ENCODE peak calls at places on chromosomes 16 and 17, in nine cellular contexts. One of them, this sample, is unnamed.

GRCh38 chr16:69187387-69187890 is 475 bp downstream of the SNTB2 start:
- DNase-seq in MM.1S: peak
- DNase-seq in fibroblast of lung: no peak
- DNase-seq in left ventricle myocardium inferior: peak
- DNase-seq in esophagus muscularis mucosa: no peak
- DNase-seq in Panc1: no peak
- DNase-seq in adrenal gland: peak
- DNase-seq in left lung: peak
- DNase-seq in tibial artery: peak
- DNase-seq in this sample: no peak

GRCh38 chr17:36599546-36600250 is 1.7 kb upstream of the MRM1 start:
- DNase-seq in adrenal gland: no peak
- DNase-seq in MM.1S: no peak
- DNase-seq in left lung: no peak
- DNase-seq in esophagus muscularis mucosa: peak
- DNase-seq in left ventricle myocardium inferior: no peak
- DNase-seq in fibroblast of lung: no peak
- DNase-seq in tibial artery: no peak
- DNase-seq in Panc1: no peak
- DNase-seq in this sample: no peak

GRCh38 chr17:45335721-45336120 is 18.9 kb upstream of the MAP3K14 start:
- DNase-seq in tibial artery: no peak
- DNase-seq in MM.1S: no peak
- DNase-seq in fibroblast of lung: no peak
- DNase-seq in left lung: no peak
- DNase-seq in Panc1: no peak
- DNase-seq in esophagus muscularis mucosa: no peak
- DNase-seq in left ventricle myocardium inferior: no peak
- DNase-seq in adrenal gland: no peak
- DNase-seq in this sample: no peak

GRCh38 chr16:26667271-26667703 is 399.4 kb upstream of the C16orf82 start:
- DNase-seq in MM.1S: no peak
- DNase-seq in esophagus muscularis mucosa: peak
- DNase-seq in left lung: no peak
- DNase-seq in fibroblast of lung: no peak
- DNase-seq in left ventricle myocardium inferior: no peak
- DNase-seq in tibial artery: no peak
- DNase-seq in Panc1: no peak
- DNase-seq in adrenal gland: no peak
- DNase-seq in this sample: no peak

GRCh38 chr16:82892327-82892726 is 265.6 kb downstream of the CDH13 start:
- DNase-seq in tibial artery: no peak
- DNase-seq in left ventricle myocardium inferior: no peak
- DNase-seq in esophagus muscularis mucosa: no peak
- DNase-seq in MM.1S: no peak
- DNase-seq in fibroblast of lung: no peak
- DNase-seq in Panc1: no peak
- DNase-seq in adrenal gland: no peak
- DNase-seq in left lung: no peak
- DNase-seq in this sample: no peak

GRCh38 chr17:73292031-73292531 is 19.7 kb downstream of the CDC42EP4 start:
- DNase-seq in Panc1: no peak
- DNase-seq in MM.1S: no peak
- DNase-seq in left ventricle myocardium inferior: peak
- DNase-seq in adrenal gland: peak
- DNase-seq in esophagus muscularis mucosa: no peak
- DNase-seq in left lung: no peak
- DNase-seq in tibial artery: peak
- DNase-seq in fibroblast of lung: peak
- DNase-seq in this sample: no peak

GRCh38 chr16:28110074-28110473 is 46.6 kb upstream of the GSG1L start:
- DNase-seq in tibial artery: no peak
- DNase-seq in left ventricle myocardium inferior: no peak
- DNase-seq in esophagus muscularis mucosa: no peak
- DNase-seq in fibroblast of lung: peak
- DNase-seq in Panc1: no peak
- DNase-seq in left lung: peak
- DNase-seq in adrenal gland: no peak
- DNase-seq in MM.1S: no peak
- DNase-seq in this sample: no peak

GRCh38 chr17:66255527-66255971 is 26.3 kb upstream of the APOH start:
- DNase-seq in fibroblast of lung: no peak
- DNase-seq in MM.1S: no peak
- DNase-seq in adrenal gland: no peak
- DNase-seq in Panc1: no peak
- DNase-seq in tibial artery: no peak
- DNase-seq in left lung: no peak
- DNase-seq in esophagus muscularis mucosa: no peak
- DNase-seq in left ventricle myocardium inferior: no peak
- DNase-seq in this sample: no peak

GRCh38 chr17:67139784-67140665 is 95.7 kb downstream of the CACNG1 start:
- DNase-seq in MM.1S: no peak
- DNase-seq in adrenal gland: no peak
- DNase-seq in esophagus muscularis mucosa: no peak
- DNase-seq in left lung: no peak
- DNase-seq in left ventricle myocardium inferior: no peak
- DNase-seq in tibial artery: no peak
- DNase-seq in fibroblast of lung: no peak
- DNase-seq in Panc1: no peak
- DNase-seq in this sample: no peak

GRCh38 chr17:66520986-66521385 is 218.6 kb downstream of the PRKCA start:
- DNase-seq in fibroblast of lung: peak
- DNase-seq in MM.1S: no peak
- DNase-seq in Panc1: no peak
- DNase-seq in tibial artery: no peak
- DNase-seq in adrenal gland: no peak
- DNase-seq in left lung: no peak
- DNase-seq in esophagus muscularis mucosa: no peak
- DNase-seq in left ventricle myocardium inferior: no peak
- DNase-seq in this sample: no peak

GRCh38 chr16:1567988-1568387 is 34.5 kb downstream of the TMEM204 start:
- DNase-seq in MM.1S: no peak
- DNase-seq in Panc1: no peak
- DNase-seq in esophagus muscularis mucosa: no peak
- DNase-seq in left ventricle myocardium inferior: no peak
- DNase-seq in fibroblast of lung: no peak
- DNase-seq in tibial artery: no peak
- DNase-seq in adrenal gland: no peak
- DNase-seq in left lung: no peak
- DNase-seq in this sample: no peak

GRCh38 chr17:40821536-40821935 is 878 bp downstream of the KRT10 start:
- DNase-seq in adrenal gland: no peak
- DNase-seq in tibial artery: no peak
- DNase-seq in fibroblast of lung: no peak
- DNase-seq in MM.1S: no peak
- DNase-seq in esophagus muscularis mucosa: no peak
- DNase-seq in left lung: no peak
- DNase-seq in left ventricle myocardium inferior: no peak
- DNase-seq in Panc1: no peak
- DNase-seq in this sample: no peak
- H3K27ac ChIP-seq in adrenal gland: no peak
- H3K27ac ChIP-seq in tibial artery: no peak
- H3K27ac ChIP-seq in fibroblast of lung: no peak
- H3K27ac ChIP-seq in MM.1S: no peak
- H3K27ac ChIP-seq in esophagus muscularis mucosa: no peak
- H3K27ac ChIP-seq in left lung: no peak
- H3K27ac ChIP-seq in left ventricle myocardium inferior: peak
- H3K27ac ChIP-seq in Panc1: no peak
- H3K27ac ChIP-seq in this sample: no peak

DNA sequence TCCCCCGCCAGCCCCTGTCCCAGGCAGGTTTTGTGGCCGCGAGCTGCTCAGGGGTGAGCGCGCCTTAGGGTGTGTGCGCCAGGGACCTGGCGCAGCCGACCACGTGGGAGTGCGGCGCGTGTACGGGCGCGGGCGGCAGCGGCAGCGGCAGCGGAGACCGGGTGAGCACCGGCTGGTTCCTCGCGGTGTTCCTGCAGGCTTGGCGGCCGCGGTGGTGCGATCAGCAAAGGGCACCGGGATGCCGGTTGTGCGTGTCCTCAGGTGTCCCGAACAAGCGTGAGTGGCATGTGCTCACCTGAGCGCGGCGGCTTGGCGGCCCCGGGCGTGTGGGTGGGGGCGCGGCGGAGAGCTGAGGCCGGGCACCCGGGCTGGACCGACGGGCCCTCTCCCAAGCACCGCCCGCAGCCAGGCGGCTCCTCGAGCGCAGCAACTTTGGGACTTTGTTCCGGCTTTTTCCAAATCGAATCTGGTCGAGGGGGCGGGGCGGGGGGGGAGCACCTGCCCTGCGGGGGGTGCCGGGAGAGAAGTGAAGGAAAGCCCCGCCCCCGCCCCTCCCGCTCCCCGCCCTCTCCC is 331 bp upstream of the HSD11B2 start:
- DNase-seq in fibroblast of lung: no peak
- DNase-seq in esophagus muscularis mucosa: no peak
- DNase-seq in Panc1: no peak
- DNase-seq in left lung: no peak
- DNase-seq in left ventricle myocardium inferior: peak
- DNase-seq in adrenal gland: peak
- DNase-seq in tibial artery: no peak
- DNase-seq in MM.1S: peak
- DNase-seq in this sample: no peak
- H3K4me3 ChIP-seq in fibroblast of lung: no peak
- H3K4me3 ChIP-seq in esophagus muscularis mucosa: peak
- H3K4me3 ChIP-seq in Panc1: peak
- H3K4me3 ChIP-seq in left lung: peak
- H3K4me3 ChIP-seq in left ventricle myocardium inferior: peak
- H3K4me3 ChIP-seq in adrenal gland: no peak
- H3K4me3 ChIP-seq in tibial artery: peak
- H3K4me3 ChIP-seq in MM.1S: peak
- H3K4me3 ChIP-seq in this sample: peak

GRCh38 chr17:59219992-59220327 is 351 bp upstream of the GDPD1 start:
- DNase-seq in Panc1: no peak
- DNase-seq in MM.1S: no peak
- DNase-seq in adrenal gland: no peak
- DNase-seq in left ventricle myocardium inferior: no peak
- DNase-seq in left lung: no peak
- DNase-seq in tibial artery: no peak
- DNase-seq in fibroblast of lung: no peak
- DNase-seq in esophagus muscularis mucosa: no peak
- DNase-seq in this sample: no peak
- H3K27ac ChIP-seq in Panc1: peak
- H3K27ac ChIP-seq in MM.1S: no peak
- H3K27ac ChIP-seq in adrenal gland: no peak
- H3K27ac ChIP-seq in left ventricle myocardium inferior: peak
- H3K27ac ChIP-seq in left lung: peak
- H3K27ac ChIP-seq in tibial artery: peak
- H3K27ac ChIP-seq in fibroblast of lung: no peak
- H3K27ac ChIP-seq in esophagus muscularis mucosa: no peak
- H3K27ac ChIP-seq in this sample: no peak

GRCh38 chr17:77320501-77321256 is 179.9 kb downstream of the SEC14L1 start:
- DNase-seq in tibial artery: peak
- DNase-seq in left ventricle myocardium inferior: no peak
- DNase-seq in left lung: peak
- DNase-seq in MM.1S: peak
- DNase-seq in adrenal gland: peak
- DNase-seq in fibroblast of lung: peak
- DNase-seq in Panc1: no peak
- DNase-seq in esophagus muscularis mucosa: no peak
- DNase-seq in this sample: no peak
- H3K4me3 ChIP-seq in tibial artery: peak
- H3K4me3 ChIP-seq in left ventricle myocardium inferior: peak
- H3K4me3 ChIP-seq in left lung: peak
- H3K4me3 ChIP-seq in MM.1S: peak
- H3K4me3 ChIP-seq in adrenal gland: peak
- H3K4me3 ChIP-seq in fibroblast of lung: peak
- H3K4me3 ChIP-seq in Panc1: peak
- H3K4me3 ChIP-seq in esophagus muscularis mucosa: peak
- H3K4me3 ChIP-seq in this sample: peak

GRCh38 chr16:67933805-67934204 is 2.1 kb upstream of the CTRL start:
- DNase-seq in left lung: no peak
- DNase-seq in left ventricle myocardium inferior: no peak
- DNase-seq in Panc1: no peak
- DNase-seq in fibroblast of lung: no peak
- DNase-seq in esophagus muscularis mucosa: no peak
- DNase-seq in MM.1S: no peak
- DNase-seq in tibial artery: no peak
- DNase-seq in adrenal gland: no peak
- DNase-seq in this sample: no peak
- H3K27ac ChIP-seq in left lung: no peak
- H3K27ac ChIP-seq in left ventricle myocardium inferior: no peak
- H3K27ac ChIP-seq in Panc1: no peak
- H3K27ac ChIP-seq in fibroblast of lung: no peak
- H3K27ac ChIP-seq in esophagus muscularis mucosa: no peak
- H3K27ac ChIP-seq in MM.1S: no peak
- H3K27ac ChIP-seq in tibial artery: no peak
- H3K27ac ChIP-seq in adrenal gland: no peak
- H3K27ac ChIP-seq in this sample: no peak

GRCh38 chr16:70523621-70524405 is at the start of gene SF3B3:
- DNase-seq in MM.1S: no peak
- DNase-seq in fibroblast of lung: no peak
- DNase-seq in left lung: peak
- DNase-seq in adrenal gland: peak
- DNase-seq in Panc1: peak
- DNase-seq in tibial artery: peak
- DNase-seq in left ventricle myocardium inferior: no peak
- DNase-seq in esophagus muscularis mucosa: peak
- DNase-seq in this sample: no peak
- H3K4me3 ChIP-seq in MM.1S: peak
- H3K4me3 ChIP-seq in fibroblast of lung: peak
- H3K4me3 ChIP-seq in left lung: peak
- H3K4me3 ChIP-seq in adrenal gland: peak
- H3K4me3 ChIP-seq in Panc1: peak
- H3K4me3 ChIP-seq in tibial artery: peak
- H3K4me3 ChIP-seq in left ventricle myocardium inferior: peak
- H3K4me3 ChIP-seq in esophagus muscularis mucosa: peak
- H3K4me3 ChIP-seq in this sample: peak

GRCh38 chr17:40432864-40433528 is 10.3 kb upstream of the IGFBP4 start:
- DNase-seq in MM.1S: no peak
- DNase-seq in tibial artery: peak
- DNase-seq in left ventricle myocardium inferior: peak
- DNase-seq in left lung: peak
- DNase-seq in esophagus muscularis mucosa: no peak
- DNase-seq in fibroblast of lung: peak
- DNase-seq in Panc1: no peak
- DNase-seq in adrenal gland: no peak
- DNase-seq in this sample: no peak
- H3K27ac ChIP-seq in MM.1S: no peak
- H3K27ac ChIP-seq in tibial artery: peak
- H3K27ac ChIP-seq in left ventricle myocardium inferior: peak
- H3K27ac ChIP-seq in left lung: no peak
- H3K27ac ChIP-seq in esophagus muscularis mucosa: peak
- H3K27ac ChIP-seq in fibroblast of lung: no peak
- H3K27ac ChIP-seq in Panc1: no peak
- H3K27ac ChIP-seq in adrenal gland: peak
- H3K27ac ChIP-seq in this sample: peak

GRCh38 chr17:7586673-7587419 is 3.0 kb downstream of the SOX15 start:
- DNase-seq in fibroblast of lung: no peak
- DNase-seq in left ventricle myocardium inferior: no peak
- DNase-seq in adrenal gland: no peak
- DNase-seq in MM.1S: no peak
- DNase-seq in left lung: no peak
- DNase-seq in tibial artery: no peak
- DNase-seq in Panc1: no peak
- DNase-seq in esophagus muscularis mucosa: no peak
- DNase-seq in this sample: no peak
- H3K4me3 ChIP-seq in fibroblast of lung: no peak
- H3K4me3 ChIP-seq in left ventricle myocardium inferior: peak
- H3K4me3 ChIP-seq in adrenal gland: no peak
- H3K4me3 ChIP-seq in MM.1S: no peak
- H3K4me3 ChIP-seq in left lung: no peak
- H3K4me3 ChIP-seq in tibial artery: no peak
- H3K4me3 ChIP-seq in Panc1: no peak
- H3K4me3 ChIP-seq in esophagus muscularis mucosa: no peak
- H3K4me3 ChIP-seq in this sample: no peak

This sample was measured in AG04450.